ENCODE peak calls at places on chromosome 2, in nine cellular contexts. F, T, E, V, P, Z, L, Q and I are unnamed samples.
A peak's percentile ranks its signal among the peaks of the same experiment; 100 is the strongest.

GRCh38 chr2:216044883-216045499 is 31.6 kb upstream of the MREG start:
- DNase-seq in F (peak; percentile 15), T (no peak), E (no peak), V (no peak), P (no peak), Z (no peak), L (no peak), Q (no peak), I (no peak)

GRCh38 chr2:171523339-171523931 is 1.2 kb downstream of the CYBRD1 start:
- DNase-seq in F (peak; percentile 76), T (peak; percentile 70), E (peak; percentile 67), V (no peak), P (peak; percentile 79), Z (peak; percentile 70), L (peak; percentile 69), Q (peak; percentile 58), I (peak; percentile 65)

GRCh38 chr2:224268441-224268840 is 133.5 kb downstream of the FAM124B start:
- DNase-seq in F (peak; percentile 94), T (no peak), E (no peak), V (no peak), P (no peak), Z (no peak), L (no peak), Q (no peak), I (peak; percentile 24)

GRCh38 chr2:75465317-75465998 is 95.3 kb downstream of the EVA1A start:
- DNase-seq in F (peak; percentile 55), T (no peak), E (no peak), V (no peak), P (no peak), Z (no peak), L (no peak), Q (no peak), I (no peak)

GRCh38 chr2:12217206-12217605 is 470.8 kb downstream of the LPIN1 start:
- DNase-seq in F (no peak), T (no peak), E (no peak), V (no peak), P (no peak), Z (no peak), L (no peak), Q (no peak), I (no peak)

GRCh38 chr2:202609381-202610145 is 25.2 kb upstream of the FAM117B start:
- DNase-seq in F (no peak), T (no peak), E (no peak), V (peak; percentile 90), P (no peak), Z (no peak), L (no peak), Q (no peak), I (peak; percentile 42)

GRCh38 chr2:97914691-97915213 is 81.0 kb downstream of the TMEM131 start:
- DNase-seq in F (no peak), T (no peak), E (no peak), V (no peak), P (no peak), Z (no peak), L (no peak), Q (no peak), I (no peak)

GRCh38 chr2:86436328-86436727 is 4.8 kb upstream of the KDM3A start:
- DNase-seq in F (no peak), T (no peak), E (no peak), V (no peak), P (no peak), Z (no peak), L (no peak), Q (no peak), I (no peak)

GRCh38 chr2:188181439-188181838 is 110.2 kb upstream of the GULP1 start:
- DNase-seq in F (no peak), T (no peak), E (no peak), V (no peak), P (no peak), Z (no peak), L (no peak), Q (peak; percentile 58), I (peak; percentile 31)

GRCh38 chr2:143029141-143029540 is 100.1 kb upstream of the ARHGAP15 start:
- DNase-seq in F (peak; percentile 77), T (no peak), E (no peak), V (no peak), P (no peak), Z (no peak), L (no peak), Q (no peak), I (no peak)

GRCh38 chr2:101197215-101197745 is 46.1 kb upstream of the TBC1D8 start:
- DNase-seq in F (no peak), T (no peak), E (no peak), V (no peak), P (no peak), Z (no peak), L (no peak), Q (no peak), I (no peak)

GRCh38 chr2:209147981-209148380 is 275.9 kb upstream of the MAP2 start:
- DNase-seq in F (no peak), T (no peak), E (no peak), V (no peak), P (no peak), Z (no peak), L (no peak), Q (no peak), I (no peak)

GRCh38 chr2:55144922-55145820 is 86.9 kb downstream of the CLHC1 start:
- DNase-seq in F (no peak), T (no peak), E (no peak), V (no peak), P (no peak), Z (no peak), L (no peak), Q (no peak), I (no peak)

GRCh38 chr2:189149981-189150380 is 29.6 kb downstream of the COL5A2 start:
- DNase-seq in F (peak; percentile 65), T (no peak), E (no peak), V (no peak), P (no peak), Z (no peak), L (no peak), Q (no peak), I (no peak)

GRCh38 chr2:212723226-212723625 is 184.6 kb upstream of the ERBB4 start:
- DNase-seq in F (peak; percentile 62), T (no peak), E (no peak), V (no peak), P (no peak), Z (no peak), L (no peak), Q (no peak), I (no peak)

GRCh38 chr2:28868611-28869010 is 1.5 kb downstream of the TRMT61B start:
- DNase-seq in F (no peak), T (no peak), E (no peak), V (no peak), P (no peak), Z (no peak), L (no peak), Q (peak; percentile 87), I (peak; percentile 48)

GRCh38 chr2:176284451-176285049 is 15.3 kb downstream of the MTX2 start:
- DNase-seq in F (no peak), T (no peak), E (no peak), V (no peak), P (no peak), Z (no peak), L (no peak), Q (no peak), I (no peak)

GRCh38 chr2:71577209-71577608 is 123.8 kb downstream of the DYSF start:
- DNase-seq in F (no peak), T (no peak), E (no peak), V (no peak), P (no peak), Z (no peak), L (no peak), Q (no peak), I (no peak)

GRCh38 chr2:101431486-101431885 is 43.4 kb downstream of the RFX8 start:
- DNase-seq in F (no peak), T (no peak), E (no peak), V (no peak), P (no peak), Z (no peak), L (no peak), Q (no peak), I (no peak)

DNA sequence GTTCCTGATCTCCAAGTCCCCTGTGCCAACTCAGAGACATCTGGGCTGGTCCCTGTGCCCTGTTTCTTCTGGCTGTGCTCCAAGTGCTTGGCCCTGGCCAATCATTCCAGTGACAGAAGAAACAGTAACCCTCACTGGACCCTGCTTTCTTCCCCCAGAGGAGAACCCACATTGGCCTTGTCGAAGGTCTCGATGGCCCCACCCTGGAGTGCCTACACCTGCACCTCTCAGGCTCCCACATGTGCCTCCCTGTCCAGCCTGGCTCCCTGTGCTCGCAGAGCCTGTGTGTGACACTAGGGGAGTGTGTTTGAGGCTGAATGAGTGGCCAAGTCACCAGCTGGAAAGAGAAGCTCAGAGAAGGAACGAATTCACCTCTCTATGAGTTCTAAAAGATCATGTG is 5.9 kb upstream of the MAL start:
- DNase-seq in F (no peak), T (no peak), E (no peak), V (no peak), P (no peak), Z (no peak), L (no peak), Q (no peak), I (no peak)
- H3K9me3 ChIP-seq in F (no peaks in the 10 kb centered on the region), T (no peaks in the 10 kb centered on the region), E (no peaks in the 10 kb centered on the region), V (no peaks in the 10 kb centered on the region), P (no peaks in the 10 kb centered on the region), Z (no peaks in the 10 kb centered on the region), L (no peaks in the 10 kb centered on the region), Q (no peaks in the 10 kb centered on the region), I (no peaks in the 10 kb centered on the region)

GRCh38 chr2:159758239-159758638 is 39.8 kb downstream of the CD302 start:
- DNase-seq in F (peak; percentile 26), T (no peak), E (no peak), V (no peak), P (no peak), Z (no peak), L (no peak), Q (no peak), I (no peak)
- H3K36me3 ChIP-seq in F (peaks cover 29% of the 10 kb centered on the region), T (peaks cover 9% of the 10 kb centered on the region), E (no peaks in the 10 kb centered on the region), V (peaks cover 16% of the 10 kb centered on the region), P (peaks cover 21% of the 10 kb centered on the region), Z (peaks cover 91% of the 10 kb centered on the region), L (peaks cover 5% of the 10 kb centered on the region), Q (peaks cover 86% of the 10 kb centered on the region), I (peaks cover 7% of the 10 kb centered on the region)

DNA sequence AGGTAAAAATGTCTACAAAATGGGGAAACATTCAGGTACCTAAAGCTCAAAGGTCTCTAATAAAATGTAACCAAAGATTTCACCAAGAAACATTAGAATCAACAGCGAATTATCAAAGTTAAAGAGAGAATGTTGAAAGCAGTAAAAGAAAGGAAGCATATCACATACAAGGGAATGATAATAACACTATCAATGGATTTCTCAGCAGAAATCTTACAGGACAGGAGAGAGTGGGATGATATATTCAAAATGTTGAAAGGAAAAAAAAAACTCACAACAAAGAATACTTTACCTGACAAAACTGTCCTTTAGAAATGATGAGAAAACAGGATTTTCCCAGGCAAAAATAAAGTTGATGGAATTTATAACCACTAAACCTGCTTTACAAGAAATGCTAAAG is 591.2 kb upstream of the POU3F3 start:
- DNase-seq in F (no peak), T (no peak), E (no peak), V (no peak), P (no peak), Z (no peak), L (no peak), Q (no peak), I (no peak)
- H3K9me3 ChIP-seq in F (peaks cover 8% of the 10 kb centered on the region), T (peaks cover 18% of the 10 kb centered on the region), E (peaks cover 2% of the 10 kb centered on the region), V (no peaks in the 10 kb centered on the region), P (peaks cover 39% of the 10 kb centered on the region), Z (no peaks in the 10 kb centered on the region), L (peaks cover 9% of the 10 kb centered on the region), Q (peaks cover 2% of the 10 kb centered on the region), I (no peaks in the 10 kb centered on the region)

DNA sequence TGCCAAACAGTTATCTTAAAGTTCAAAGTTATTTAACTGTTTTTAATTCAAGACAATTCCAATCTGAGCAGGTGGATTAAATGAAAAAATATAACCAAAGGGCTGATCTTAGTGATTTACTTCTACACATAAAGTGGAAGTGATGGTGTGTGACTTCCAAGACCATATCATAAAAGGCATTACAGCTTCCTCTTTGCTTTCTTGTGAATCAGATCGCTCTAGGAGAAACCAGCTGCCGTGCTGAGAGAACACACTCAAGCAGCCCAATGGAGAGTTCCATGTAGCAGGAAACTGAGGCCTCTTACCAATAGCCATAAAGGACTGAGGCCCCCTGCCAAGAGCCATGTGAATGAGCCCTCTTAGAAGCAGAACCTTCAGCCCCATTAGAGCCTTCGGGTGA is 197.4 kb downstream of the NBAS start:
- DNase-seq in F (no peak), T (no peak), E (no peak), V (no peak), P (no peak), Z (no peak), L (no peak), Q (no peak), I (no peak)
- H3K36me3 ChIP-seq in F (peaks cover 7% of the 10 kb centered on the region), T (no peaks in the 10 kb centered on the region), E (peaks cover 8% of the 10 kb centered on the region), V (no peaks in the 10 kb centered on the region), P (no peaks in the 10 kb centered on the region), Z (peaks cover 17% of the 10 kb centered on the region), L (peaks cover 3% of the 10 kb centered on the region), Q (peaks cover 3% of the 10 kb centered on the region), I (peaks cover 4% of the 10 kb centered on the region)